ENCODE peak calls at places on chromosome 5, in four cellular contexts. W, B, R and Q are unnamed samples.

GRCh38 chr5:1037671-1038416 is 29.2 kb downstream of the NKD2 start:
- DNase-seq in W (no peak), B (no peak), R (no peak), Q (no peak)

GRCh38 chr5:73748510-73749410 is 122.8 kb downstream of the ARHGEF28 start:
- DNase-seq in R (no peak), W (no peak), B (no peak), Q (no peak)

GRCh38 chr5:11854926-11855325 is 49.3 kb downstream of the CTNND2 start:
- DNase-seq in W (no peak), R (no peak), B (no peak), Q (no peak)

GRCh38 chr5:130836729-130837660 is 328.1 kb downstream of the HINT1 start:
- DNase-seq in B (no peak), R (peak), W (no peak), Q (no peak)

GRCh38 chr5:113663879-113664278 is 150.4 kb downstream of the YTHDC2 start:
- DNase-seq in R (peak), B (no peak), W (no peak), Q (no peak)

GRCh38 chr5:149635394-149635793 is 54.1 kb downstream of the ARHGEF37 start:
- DNase-seq in W (no peak), B (no peak), R (no peak), Q (no peak)

GRCh38 chr5:142902188-142902965 is 132.2 kb downstream of the ARHGAP26 start:
- DNase-seq in W (no peak), B (no peak), R (no peak), Q (no peak)

GRCh38 chr5:10611290-10611689 is 47.4 kb downstream of the ANKRD33B start:
- DNase-seq in R (no peak), W (no peak), B (no peak), Q (no peak)

GRCh38 chr5:74281191-74281590 is 359.3 kb downstream of the ENC1 start:
- DNase-seq in B (peak), R (no peak), W (no peak), Q (no peak)

GRCh38 chr5:173232499-173233346 is 2.3 kb downstream of the NKX2-5 start:
- DNase-seq in W (no peak), B (no peak), R (no peak), Q (no peak)

GRCh38 chr5:176379881-176380280 is 8.5 kb downstream of the NOP16 start:
- DNase-seq in W (no peak), B (no peak), R (no peak), Q (no peak)

GRCh38 chr5:83570916-83571315 is 99.4 kb downstream of the VCAN start:
- DNase-seq in W (no peak), B (no peak), R (no peak), Q (no peak)

GRCh38 chr5:173238312-173239232 is 3.6 kb upstream of the NKX2-5 start:
- DNase-seq in R (no peak), B (no peak), W (no peak), Q (no peak)

GRCh38 chr5:133508845-133509741 is 103.2 kb downstream of the FSTL4 start:
- DNase-seq in B (no peak), W (no peak), R (no peak), Q (no peak)

GRCh38 chr5:27129926-27130325 is 91.5 kb upstream of the CDH9 start:
- DNase-seq in W (no peak), B (no peak), R (no peak), Q (no peak)

GRCh38 chr5:149206524-149207141 is 65.0 kb upstream of the AFAP1L1 start:
- DNase-seq in W (no peak), R (no peak), B (no peak), Q (no peak)

GRCh38 chr5:126422994-126423788 is at the start of gene GRAMD2B:
- DNase-seq in R (peak), B (no peak), W (peak), Q (peak)

GRCh38 chr5:95989283-95990048 is 27.8 kb upstream of the ELL2 start:
- DNase-seq in R (no peak), B (peak), W (no peak), Q (no peak)

GRCh38 chr5:55603947-55604346 is 69.2 kb upstream of the PLPP1 start:
- DNase-seq in R (no peak), W (no peak), B (no peak), Q (no peak)

GRCh38 chr5:177089146-177089545 is 2.4 kb downstream of the FGFR4 start:
- DNase-seq in W (no peak), R (no peak), B (no peak), Q (peak)

GRCh38 chr5:124289641-124290201 is 456.7 kb downstream of the ZNF608 start:
- DNase-seq in W (no peak), B (no peak), R (no peak), Q (no peak)